ENCODE peak calls at places on chromosome 13, in five cellular contexts. H, Q, F, Y and N are unnamed samples.

GRCh38 chr13:51000576-51001260 is 91.1 kb downstream of the RNASEH2B start:
- DNase-seq in H (no peak), Q (no peak), F (no peak), Y (no peak), N (no peak)

GRCh38 chr13:46119883-46120614 is 15.2 kb upstream of the CPB2 start:
- DNase-seq in H (no peak), Q (no peak), F (peak), Y (no peak), N (peak)

GRCh38 chr13:23480324-23480723 is 46.8 kb upstream of the SACS start:
- DNase-seq in H (no peak), Q (no peak), F (no peak), Y (no peak), N (no peak)

GRCh38 chr13:42780044-42780443 is 1.3 kb upstream of the FAM216B start:
- DNase-seq in H (no peak), Q (no peak), F (no peak), Y (no peak), N (no peak)

GRCh38 chr13:113032291-113032690 is 63.3 kb downstream of the MCF2L start:
- DNase-seq in H (peak), Q (no peak), F (no peak), Y (no peak), N (no peak)

GRCh38 chr13:105462098-105462497 is 1073.4 kb downstream of the EFNB2 start:
- DNase-seq in H (no peak), Q (no peak), F (no peak), Y (no peak), N (peak)

GRCh38 chr13:84137292-84137691 is 255.0 kb upstream of the SLITRK1 start:
- DNase-seq in H (no peak), Q (no peak), F (no peak), Y (peak), N (no peak)

GRCh38 chr13:41398494-41399190 is 58.7 kb upstream of the RGCC start:
- DNase-seq in H (no peak), Q (no peak), F (no peak), Y (no peak), N (no peak)

GRCh38 chr13:75153834-75154233 is 328.1 kb downstream of the TBC1D4 start:
- DNase-seq in H (no peak), Q (no peak), F (no peak), Y (no peak), N (no peak)

GRCh38 chr13:35947315-35947714 is 183.9 kb downstream of the DCLK1 start:
- DNase-seq in H (no peak), Q (no peak), F (no peak), Y (no peak), N (no peak)

GRCh38 chr13:31322025-31322424 is 122.2 kb downstream of the B3GLCT start:
- DNase-seq in H (no peak), Q (no peak), F (no peak), Y (no peak), N (no peak)

GRCh38 chr13:23794267-23795161 is 94.7 kb downstream of the MIPEP start:
- DNase-seq in H (no peak), Q (no peak), F (no peak), Y (no peak), N (no peak)

GRCh38 chr13:91406619-91407018 is 8.2 kb downstream of the GPC5 start:
- DNase-seq in H (no peak), Q (no peak), F (peak), Y (no peak), N (peak)

GRCh38 chr13:24921003-24921402 is 157.0 kb downstream of the RNF17 start:
- DNase-seq in H (no peak), Q (no peak), F (no peak), Y (no peak), N (peak)

GRCh38 chr13:20366056-20366455 is 133.9 kb upstream of the GJB6 start:
- DNase-seq in H (no peak), Q (no peak), F (no peak), Y (no peak), N (no peak)

GRCh38 chr13:112868308-112868707 is 100.7 kb upstream of the MCF2L start:
- DNase-seq in H (no peak), Q (no peak), F (no peak), Y (no peak), N (no peak)

GRCh38 chr13:48748681-48749080 is 95.0 kb downstream of the CYSLTR2 start:
- DNase-seq in H (no peak), Q (no peak), F (no peak), Y (no peak), N (no peak)

GRCh38 chr13:80337011-80337688 is 3.8 kb downstream of the SPRY2 start:
- DNase-seq in H (peak), Q (no peak), F (no peak), Y (no peak), N (no peak)

GRCh38 chr13:28817204-28817603 is 2.9 kb upstream of the MTUS2 start:
- DNase-seq in H (no peak), Q (no peak), F (no peak), Y (no peak), N (peak)

GRCh38 chr13:30739646-30740642 is 4.6 kb downstream of the ALOX5AP start:
- DNase-seq in H (no peak), Q (no peak), F (no peak), Y (no peak), N (peak)

GRCh38 chr13:30870049-30870884 is 35.8 kb upstream of the MEDAG start:
- DNase-seq in H (no peak), Q (peak), F (no peak), Y (no peak), N (peak)

GRCh38 chr13:112127564-112127963 is 60.6 kb downstream of the SOX1 start:
- DNase-seq in H (no peak), Q (no peak), F (no peak), Y (no peak), N (no peak)

GRCh38 chr13:77836423-77836822 is 82.2 kb downstream of the EDNRB start:
- DNase-seq in H (no peak), Q (no peak), F (no peak), Y (no peak), N (no peak)

DNA sequence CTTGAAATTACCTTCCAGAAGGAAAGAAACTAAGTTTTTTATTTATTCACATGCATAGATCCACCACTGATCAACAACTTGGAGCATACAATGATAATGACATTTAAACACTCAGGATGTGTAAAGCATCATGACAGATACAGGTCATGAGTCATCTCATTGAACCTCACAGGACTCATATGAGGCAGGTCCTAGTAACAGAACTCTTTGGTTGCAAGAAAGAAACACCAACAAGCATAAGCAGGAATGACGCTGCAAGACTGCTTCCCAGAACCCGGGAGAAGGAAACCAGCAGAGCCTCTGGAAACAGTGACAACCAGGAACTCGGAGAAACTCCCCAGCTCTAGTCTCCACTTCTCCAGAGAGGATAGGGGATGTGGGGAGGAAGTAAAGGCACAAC is 60.8 kb upstream of the IPO5 start:
- DNase-seq in H (no peak), Q (no peak), F (no peak), Y (no peak), N (peak)
- H3K27ac ChIP-seq in H (no peak), Q (no peak), F (no peak), Y (no peak), N (no peak)

DNA sequence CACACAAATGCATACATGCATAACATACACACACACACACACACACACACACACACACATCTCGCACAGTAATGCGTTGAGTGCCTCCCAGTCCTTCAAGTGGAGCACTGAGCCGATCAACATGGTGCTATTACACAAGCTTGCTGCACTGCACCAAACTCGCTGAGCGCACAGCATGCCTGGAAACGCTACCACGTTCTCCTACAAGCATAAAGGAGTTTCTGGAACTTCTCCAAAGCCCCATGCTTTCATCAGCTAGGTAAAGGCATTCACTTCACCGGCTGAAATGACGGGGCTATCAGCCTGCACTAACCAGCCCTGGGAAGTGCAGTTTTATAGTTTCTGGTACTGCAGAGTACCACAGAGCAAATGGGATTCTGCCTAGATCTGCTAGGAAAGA is 92.7 kb downstream of the FGF14 start:
- DNase-seq in H (no peak), Q (no peak), F (no peak), Y (no peak), N (no peak)
- H3K27ac ChIP-seq in H (no peak), Q (no peak), F (no peak), Y (no peak), N (no peak)

GRCh38 chr13:33277351-33277750 is 8.2 kb downstream of the STARD13 start:
- DNase-seq in H (no peak), Q (no peak), F (no peak), Y (no peak), N (no peak)

GRCh38 chr13:33275916-33276315 is 9.6 kb downstream of the STARD13 start:
- DNase-seq in H (no peak), Q (no peak), F (no peak), Y (no peak), N (no peak)

GRCh38 chr13:33274264-33274663 is 11.3 kb downstream of the STARD13 start:
- DNase-seq in H (no peak), Q (no peak), F (no peak), Y (no peak), N (peak)

GRCh38 chr13:33277946-33278345 is 7.6 kb downstream of the STARD13 start:
- DNase-seq in H (no peak), Q (no peak), F (no peak), Y (no peak), N (no peak)

GRCh38 chr13:33276581-33276980 is 9.0 kb downstream of the STARD13 start:
- DNase-seq in H (no peak), Q (no peak), F (no peak), Y (no peak), N (peak)
- H3K27ac ChIP-seq in H (no peak), Q (no peak), F (no peak), Y (no peak), N (no peak)

DNA sequence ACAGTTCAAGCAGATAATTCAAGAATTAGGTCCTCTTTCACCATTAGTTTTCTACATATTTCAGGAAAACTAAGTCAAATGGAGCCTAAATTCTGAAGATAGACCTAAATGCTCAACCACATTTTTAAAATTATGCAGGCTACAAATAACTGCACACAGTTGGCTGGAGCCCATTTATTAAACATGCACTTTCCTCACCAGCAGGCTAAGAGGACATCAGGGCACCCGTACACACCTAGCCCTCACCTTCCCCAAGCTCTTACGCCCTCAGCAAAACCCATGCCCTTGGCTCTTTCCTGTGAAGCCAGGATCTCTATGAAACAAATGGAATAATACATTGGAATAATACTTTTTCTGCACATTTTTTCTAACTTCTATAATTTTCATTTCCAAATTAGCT is 18.2 kb downstream of the IRS2 start:
- DNase-seq in H (no peak), Q (no peak), F (no peak), Y (no peak), N (no peak)
- H3K27ac ChIP-seq in H (no peak), Q (no peak), F (no peak), Y (no peak), N (no peak)

GRCh38 chr13:102800145-102801041 is 1.5 kb downstream of the BIVM start:
- DNase-seq in H (peak), Q (no peak), F (no peak), Y (peak), N (peak)

GRCh38 chr13:102798653-102799543 is at the start of the genes BIVM and POGLUT2:
- DNase-seq in H (peak), Q (peak), F (peak), Y (peak), N (peak)

GRCh38 chr13:102793583-102794355 is 5.0 kb downstream of the POGLUT2 start:
- DNase-seq in H (no peak), Q (no peak), F (no peak), Y (no peak), N (no peak)

GRCh38 chr13:102799544-102800144 is 725 bp downstream of the BIVM start:
- DNase-seq in H (peak), Q (no peak), F (no peak), Y (no peak), N (peak)
- H3K27ac ChIP-seq in H (peak), Q (peak), F (no peak), Y (peak), N (no peak)